ENCODE peak calls at places on chromosome 5, in four cellular contexts. M is CD8-positive, alpha-beta memory T cell; E is T-helper 17 cell; J is CD8-positive, alpha-beta T cell. N is an unnamed sample. For H3K9me3, the result is how much of the 10 kb centered on the place peaks cover.

GRCh38 chr5:575636-576035 is 36.5 kb upstream of the CEP72 start:
- DNase-seq in M (no peak), E (no peak), J (no peak), N (no peak)

GRCh38 chr5:122354293-122354692 is 42.3 kb downstream of the SNCAIP start:
- DNase-seq in M (no peak), E (no peak), J (no peak), N (no peak)

GRCh38 chr5:119273391-119273839 is 82.4 kb upstream of the TNFAIP8 start:
- DNase-seq in M (no peak), E (no peak), J (no peak), N (no peak)

GRCh38 chr5:24364711-24365110 is 280.1 kb downstream of the CDH10 start:
- DNase-seq in M (no peak), E (no peak), J (no peak), N (no peak)

GRCh38 chr5:172113036-172113435 is 75.0 kb downstream of the STK10 start:
- DNase-seq in M (peak), E (peak), J (peak), N (peak)

GRCh38 chr5:73443725-73444498 is 4.7 kb downstream of the FOXD1 start:
- DNase-seq in M (no peak), E (no peak), J (no peak), N (no peak)

GRCh38 chr5:32887390-32887789 is 176.3 kb downstream of the NPR3 start:
- DNase-seq in M (no peak), E (no peak), J (no peak), N (no peak)

GRCh38 chr5:172274951-172275753 is 8.4 kb downstream of the UBTD2 start:
- DNase-seq in M (peak), E (no peak), J (peak), N (peak)

GRCh38 chr5:61277781-61278180 is 54.3 kb upstream of the ZSWIM6 start:
- DNase-seq in M (no peak), E (no peak), J (no peak), N (no peak)

GRCh38 chr5:14165375-14166091 is 22.4 kb downstream of the TRIO start:
- DNase-seq in M (no peak), E (no peak), J (no peak), N (no peak)

GRCh38 chr5:166624573-166624972 is 1666.9 kb upstream of the WWC1 start:
- DNase-seq in M (no peak), E (no peak), J (no peak), N (no peak)

GRCh38 chr5:96973561-96974401 is 37.9 kb downstream of the LNPEP start:
- DNase-seq in M (no peak), E (no peak), J (no peak), N (no peak)

GRCh38 chr5:142295084-142295758 is 29.6 kb downstream of the SPRY4 start:
- DNase-seq in M (no peak), E (no peak), J (no peak), N (no peak)

GRCh38 chr5:662751-663435 is 30.3 kb downstream of the TPPP start:
- DNase-seq in M (no peak), E (no peak), J (no peak), N (no peak)

GRCh38 chr5:79932510-79933504 is 58.3 kb downstream of the MTX3 start:
- DNase-seq in M (no peak), E (no peak), J (no peak), N (no peak)

GRCh38 chr5:172716796-172717313 is 54.1 kb downstream of the DUSP1 start:
- DNase-seq in M (peak), E (peak), J (peak), N (peak)

GRCh38 chr5:113230711-113231652 is 203.8 kb downstream of the TSSK1B start:
- DNase-seq in M (no peak), E (no peak), J (no peak), N (no peak)

GRCh38 chr5:881551-881935 is 11.1 kb downstream of the BRD9 start:
- DNase-seq in M (no peak), E (no peak), J (no peak), N (no peak)

GRCh38 chr5:93395891-93396465 is 185.0 kb downstream of the NR2F1-AS1 start:
- DNase-seq in M (no peak), E (no peak), J (no peak), N (no peak)

GRCh38 chr5:43601454-43602260 is 1.3 kb upstream of the NNT start:
- DNase-seq in M (no peak), E (no peak), J (no peak), N (no peak)

GRCh38 chr5:9207820-9208418 is 338.0 kb downstream of the SEMA5A start:
- DNase-seq in M (no peak), E (no peak), J (no peak), N (no peak)

GRCh38 chr5:39164529-39165402 is 54.6 kb downstream of the FYB1 start:
- DNase-seq in M (no peak), E (no peak), J (no peak), N (no peak)

GRCh38 chr5:149745944-149746326 is 15.8 kb downstream of the PPARGC1B start:
- DNase-seq in M (no peak), E (no peak), J (no peak), N (no peak)

GRCh38 chr5:123206618-123207320 is 117.7 kb downstream of the PRDM6 start:
- DNase-seq in M (no peak), E (no peak), J (no peak), N (no peak)

GRCh38 chr5:40043916-40044315 is 619.1 kb upstream of the DAB2 start:
- DNase-seq in M (no peak), E (no peak), J (no peak), N (no peak)

GRCh38 chr5:113378486-113378885 is 56.3 kb downstream of the TSSK1B start:
- DNase-seq in M (no peak), E (no peak), J (no peak), N (no peak)

GRCh38 chr5:159242153-159242552 is 20.9 kb upstream of the UBLCP1 start:
- DNase-seq in M (no peak), E (no peak), J (no peak), N (no peak)

GRCh38 chr5:164145458-164145857 is 640.0 kb downstream of the MAT2B start:
- DNase-seq in M (no peak), E (no peak), J (no peak), N (no peak)

GRCh38 chr5:32866138-32866537 is 155.0 kb downstream of the NPR3 start:
- DNase-seq in M (no peak), E (no peak), J (no peak), N (no peak)

GRCh38 chr5:132751444-132751843 is 4.2 kb downstream of the CCNI2 start:
- DNase-seq in M (no peak), E (no peak), J (no peak), N (no peak)

GRCh38 chr5:166712447-166712846 is 1579.0 kb upstream of the WWC1 start:
- DNase-seq in M (no peak), E (no peak), J (no peak), N (no peak)

GRCh38 chr5:115490601-115491000 is 54.0 kb downstream of the FEM1C start:
- DNase-seq in M (no peak), E (no peak), J (no peak), N (no peak)

DNA sequence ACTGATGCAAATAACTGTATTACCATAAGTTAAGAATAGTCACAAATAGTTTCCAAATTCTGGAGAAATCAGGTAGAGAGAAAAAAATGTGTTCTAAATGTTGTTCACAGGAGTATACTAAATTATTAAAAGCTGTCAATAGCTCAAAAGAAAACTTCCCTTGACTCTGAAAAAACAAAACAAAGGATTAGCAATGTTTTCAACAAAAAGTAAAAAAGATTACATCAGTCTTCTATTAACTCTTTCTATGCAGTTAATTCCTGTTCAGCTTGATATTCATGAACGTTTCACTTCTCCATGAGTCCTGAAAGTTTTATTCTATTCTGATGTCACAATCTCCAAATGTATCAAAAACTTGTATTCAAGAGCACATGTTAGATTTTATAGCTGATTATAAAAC is 9.5 kb upstream of the CLTB start:
- DNase-seq in M (no peak), E (no peak), J (no peak), N (no peak)
- H3K9me3 ChIP-seq in M (under half), E (under half), J (under half), N (under half)

DNA sequence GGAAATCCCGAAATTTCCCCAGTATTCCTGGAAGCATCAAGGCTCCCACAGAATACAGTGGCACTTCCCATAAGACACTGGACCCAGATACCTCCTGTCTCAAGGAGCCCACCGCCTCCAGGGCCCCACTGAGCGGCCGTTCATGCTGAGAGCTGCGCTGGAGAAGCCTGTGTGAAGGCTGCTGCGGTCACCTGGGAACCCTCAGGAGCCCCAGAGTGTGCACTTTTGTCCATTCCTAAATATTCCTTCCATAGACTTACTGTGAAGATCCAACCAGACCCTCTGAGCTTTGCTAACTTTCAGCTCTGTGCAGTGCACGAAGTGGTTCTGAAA is 119.5 kb downstream of the COL23A1 start:
- DNase-seq in M (no peak), E (no peak), J (no peak), N (no peak)
- H3K9me3 ChIP-seq in M (under half), E (under half), J (under half), N (under half)

GRCh38 chr5:4561403-4561802 is 578.7 kb upstream of the ADAMTS16 start:
- DNase-seq in M (no peak), E (no peak), J (no peak), N (no peak)

DNA sequence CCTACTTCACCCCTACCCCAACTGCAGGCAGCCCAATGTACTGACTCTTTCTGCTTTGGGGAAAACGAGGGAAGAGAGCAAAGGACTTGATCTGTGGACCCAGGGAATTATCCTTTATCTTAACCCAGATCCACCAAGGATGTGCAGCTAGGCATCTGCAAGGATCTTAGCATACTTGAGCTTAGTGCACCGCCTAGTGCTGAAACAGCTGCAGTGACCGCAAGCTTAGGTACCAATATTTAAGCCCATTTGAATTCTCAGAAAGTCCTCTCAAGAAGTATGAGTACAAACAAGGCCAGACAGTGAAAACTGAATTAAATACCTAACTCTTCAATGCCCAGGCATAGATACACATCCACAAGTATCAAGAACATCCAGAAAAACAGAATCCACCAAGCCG is 576.7 kb upstream of the ADAMTS16 start:
- DNase-seq in M (no peak), E (no peak), J (no peak), N (no peak)
- H3K9me3 ChIP-seq in M (under half), E (under half), J (under half), N (under half)

GRCh38 chr5:111892949-111893348 is 136.0 kb upstream of the NREP start:
- DNase-seq in M (no peak), E (no peak), J (no peak), N (no peak)
- H3K9me3 ChIP-seq in M (under half), E (under half), J (under half), N (under half)